ENCODE peak calls at places on chromosomes 12 and 14, in four cellular contexts. One of them, this sample, is unnamed.

GRCh38 chr12:12025799-12026386 is 44.8 kb upstream of the BCL2L14 start:
- DNase-seq in RWPE1: no peak
- DNase-seq in astrocyte of the hippocampus: no peak
- DNase-seq in activated naive CD4-positive, alpha-beta T cell: no peak
- DNase-seq in this sample: no peak

GRCh38 chr14:95292660-95293425 is 26.9 kb downstream of the CLMN start:
- DNase-seq in activated naive CD4-positive, alpha-beta T cell: no peak
- DNase-seq in RWPE1: no peak
- DNase-seq in astrocyte of the hippocampus: no peak
- DNase-seq in this sample: peak; percentile 36

GRCh38 chr14:76920572-76921175 is 94.5 kb downstream of the LRRC74A start:
- DNase-seq in RWPE1: no peak
- DNase-seq in astrocyte of the hippocampus: peak; percentile 42
- DNase-seq in activated naive CD4-positive, alpha-beta T cell: no peak
- DNase-seq in this sample: no peak

GRCh38 chr12:124392271-124392990 is 97.5 kb downstream of the RFLNA start:
- DNase-seq in astrocyte of the hippocampus: peak; percentile 92
- DNase-seq in RWPE1: no peak
- DNase-seq in activated naive CD4-positive, alpha-beta T cell: no peak
- DNase-seq in this sample: peak; percentile 88

GRCh38 chr14:104650057-104650980 is 39.1 kb upstream of the INF2 start:
- DNase-seq in RWPE1: peak; percentile 73
- DNase-seq in activated naive CD4-positive, alpha-beta T cell: peak; percentile 37
- DNase-seq in astrocyte of the hippocampus: peak; percentile 82
- DNase-seq in this sample: peak; percentile 67

GRCh38 chr14:50910495-50911420 is 33.5 kb downstream of the PYGL start:
- DNase-seq in activated naive CD4-positive, alpha-beta T cell: no peak
- DNase-seq in astrocyte of the hippocampus: no peak
- DNase-seq in RWPE1: peak; percentile 10
- DNase-seq in this sample: no peak

GRCh38 chr14:101601603-101602465 is 40.5 kb downstream of the DIO3 start:
- DNase-seq in activated naive CD4-positive, alpha-beta T cell: no peak
- DNase-seq in astrocyte of the hippocampus: no peak
- DNase-seq in RWPE1: no peak
- DNase-seq in this sample: no peak

GRCh38 chr12:54009171-54010052 is 627 bp downstream of the HOXC8 start:
- DNase-seq in activated naive CD4-positive, alpha-beta T cell: no peak
- DNase-seq in astrocyte of the hippocampus: no peak
- DNase-seq in RWPE1: peak; percentile 32
- DNase-seq in this sample: peak; percentile 55

GRCh38 chr14:103735815-103736545 is 20.4 kb downstream of the ZFYVE21 start:
- DNase-seq in activated naive CD4-positive, alpha-beta T cell: no peak
- DNase-seq in astrocyte of the hippocampus: no peak
- DNase-seq in RWPE1: no peak
- DNase-seq in this sample: no peak

GRCh38 chr12:46531059-46531785 is 158.6 kb upstream of the SLC38A2 start:
- DNase-seq in RWPE1: no peak
- DNase-seq in astrocyte of the hippocampus: no peak
- DNase-seq in activated naive CD4-positive, alpha-beta T cell: no peak
- DNase-seq in this sample: no peak

GRCh38 chr14:90677484-90678045 is 138.7 kb downstream of the TTC7B start:
- DNase-seq in activated naive CD4-positive, alpha-beta T cell: no peak
- DNase-seq in RWPE1: peak; percentile 15
- DNase-seq in astrocyte of the hippocampus: peak; percentile 57
- DNase-seq in this sample: no peak

GRCh38 chr14:77131206-77131605 is 10.4 kb downstream of the ZDHHC22 start:
- DNase-seq in astrocyte of the hippocampus: no peak
- DNase-seq in activated naive CD4-positive, alpha-beta T cell: no peak
- DNase-seq in RWPE1: no peak
- DNase-seq in this sample: no peak

GRCh38 chr14:84403585-84403984 is 1126.4 kb upstream of the FLRT2 start:
- DNase-seq in activated naive CD4-positive, alpha-beta T cell: no peak
- DNase-seq in astrocyte of the hippocampus: peak; percentile 45
- DNase-seq in RWPE1: no peak
- DNase-seq in this sample: no peak

GRCh38 chr14:21200752-21201461 is 45.0 kb upstream of the OR5AU1 start:
- DNase-seq in RWPE1: no peak
- DNase-seq in astrocyte of the hippocampus: no peak
- DNase-seq in activated naive CD4-positive, alpha-beta T cell: no peak
- DNase-seq in this sample: no peak

GRCh38 chr14:101966742-101967141 is 2.4 kb downstream of the DYNC1H1 start:
- DNase-seq in activated naive CD4-positive, alpha-beta T cell: no peak
- DNase-seq in astrocyte of the hippocampus: no peak
- DNase-seq in RWPE1: no peak
- DNase-seq in this sample: no peak

GRCh38 chr12:111558107-111558376 is 41.1 kb downstream of the ATXN2 start:
- DNase-seq in RWPE1: no peak
- DNase-seq in astrocyte of the hippocampus: peak; percentile 52
- DNase-seq in activated naive CD4-positive, alpha-beta T cell: no peak
- DNase-seq in this sample: no peak

GRCh38 chr14:26808407-26808806 is 210.6 kb upstream of the NOVA1 start:
- DNase-seq in RWPE1: no peak
- DNase-seq in astrocyte of the hippocampus: peak; percentile 14
- DNase-seq in activated naive CD4-positive, alpha-beta T cell: no peak
- DNase-seq in this sample: no peak

GRCh38 chr12:132908145-132909029 is 21.0 kb upstream of the CHFR start:
- DNase-seq in astrocyte of the hippocampus: peak; percentile 99
- DNase-seq in activated naive CD4-positive, alpha-beta T cell: peak; percentile 90
- DNase-seq in RWPE1: peak; percentile 93
- DNase-seq in this sample: peak; percentile 18

GRCh38 chr12:59452746-59453145 is 143.1 kb upstream of the SLC16A7 start:
- DNase-seq in astrocyte of the hippocampus: peak; percentile 33
- DNase-seq in RWPE1: no peak
- DNase-seq in activated naive CD4-positive, alpha-beta T cell: no peak
- DNase-seq in this sample: peak; percentile 22

GRCh38 chr14:73634333-73634833 is 10.4 kb upstream of the DNAL1 start:
- DNase-seq in activated naive CD4-positive, alpha-beta T cell: no peak
- DNase-seq in astrocyte of the hippocampus: peak; percentile 65
- DNase-seq in RWPE1: no peak
- DNase-seq in this sample: no peak